ENCODE peak calls at places on chromosomes 12 and 14, in four cellular contexts. I is iPS-NIHi11, H is left kidney, S is GM06990. K is an unnamed sample.
A peak's percentile ranks its signal among the peaks of the same experiment; 100 is the strongest.

GRCh38 chr12:98421336-98421735 is 94.1 kb upstream of the TMPO start:
- DNase-seq in S (no peak), I (no peak), H (no peak), K (no peak)

GRCh38 chr12:62196146-62196545 is 64.1 kb upstream of the USP15 start:
- DNase-seq in H (no peak), I (no peak), S (no peak), K (no peak)

GRCh38 chr12:91053951-91054715 is 3.7 kb downstream of the KERA start:
- DNase-seq in I (no peak), H (peak; percentile 19), S (no peak), K (no peak)

GRCh38 chr12:95204141-95204866 is 13.0 kb downstream of the FGD6 start:
- DNase-seq in H (no peak), I (peak; percentile 21), S (peak; percentile 45), K (peak; percentile 41)

GRCh38 chr12:113980537-113981337 is 14.6 kb upstream of the RBM19 start:
- DNase-seq in S (no peak), I (peak; percentile 69), H (peak; percentile 88), K (peak; percentile 50)

GRCh38 chr12:99372257-99372933 is 275.2 kb upstream of the GARIN6 start:
- DNase-seq in H (no peak), S (no peak), I (no peak), K (no peak)

GRCh38 chr14:39432179-39432618 is at the start of gene FBXO33:
- DNase-seq in I (peak; percentile 94), S (peak; percentile 100), H (peak; percentile 98), K (peak; percentile 96)

GRCh38 chr14:100533647-100534485 is 53.4 kb downstream of the BEGAIN start:
- DNase-seq in I (peak; percentile 13), H (no peak), S (no peak), K (peak; percentile 9)

GRCh38 chr12:102423447-102423846 is 56.9 kb downstream of the IGF1 start:
- DNase-seq in H (no peak), I (no peak), S (no peak), K (no peak)

K was measured in WTC11.